ENCODE peak calls at places on chromosomes 6 and 20, in eight cellular contexts. G, E, M, K, A, Q, Y and P are unnamed samples.

GRCh38 chr6:160733045-160733646 is 31.1 kb downstream of the PLG start:
- DNase-seq in G (peak; percentile 69), E (peak; percentile 47), M (no peak), K (no peak), A (peak; percentile 69), Q (no peak), Y (no peak), P (peak; percentile 63)

GRCh38 chr6:127484207-127484858 is 25.1 kb upstream of the KIAA0408 start:
- DNase-seq in G (peak; percentile 87), E (no peak), M (no peak), K (no peak), A (no peak), Q (no peak), Y (no peak), P (peak; percentile 53)

GRCh38 chr6:123702943-123703342 is 66.2 kb upstream of the TRDN start:
- DNase-seq in G (no peak), E (no peak), M (no peak), K (no peak), A (no peak), Q (no peak), Y (no peak), P (no peak)

GRCh38 chr6:41022294-41022693 is 16.7 kb downstream of the UNC5CL start:
- DNase-seq in G (peak; percentile 46), E (no peak), M (no peak), K (no peak), A (no peak), Q (no peak), Y (no peak), P (no peak)

GRCh38 chr6:106114492-106114891 is 28.4 kb downstream of the PRDM1 start:
- DNase-seq in G (no peak), E (no peak), M (no peak), K (no peak), A (no peak), Q (no peak), Y (no peak), P (no peak)

GRCh38 chr6:154252676-154253075 is 103.9 kb downstream of the IPCEF1 start:
- DNase-seq in G (no peak), E (no peak), M (no peak), K (no peak), A (no peak), Q (no peak), Y (no peak), P (peak; percentile 6)

GRCh38 chr6:150667977-150668716 is 68.5 kb downstream of the PLEKHG1 start:
- DNase-seq in G (peak; percentile 93), E (no peak), M (peak; percentile 95), K (peak; percentile 89), A (peak; percentile 63), Q (no peak), Y (no peak), P (peak; percentile 82)

GRCh38 chr6:114762145-114762544 is 419.3 kb upstream of the HS3ST5 start:
- DNase-seq in G (no peak), E (no peak), M (no peak), K (no peak), A (no peak), Q (no peak), Y (no peak), P (no peak)

GRCh38 chr6:13256614-13257013 is 71.7 kb downstream of the TBC1D7 start:
- DNase-seq in G (no peak), E (no peak), M (peak; percentile 39), K (no peak), A (no peak), Q (no peak), Y (no peak), P (peak; percentile 45)

GRCh38 chr20:38343798-38344701 is 2.2 kb upstream of the LBP start:
- DNase-seq in G (no peak), E (no peak), M (no peak), K (no peak), A (no peak), Q (no peak), Y (no peak), P (peak; percentile 17)

GRCh38 chr6:165988757-165989456 is 178.7 kb downstream of the TBXT start:
- DNase-seq in G (no peak), E (no peak), M (no peak), K (no peak), A (peak; percentile 21), Q (no peak), Y (no peak), P (no peak)

GRCh38 chr6:169172435-169172834 is 81.2 kb downstream of the THBS2 start:
- DNase-seq in G (peak; percentile 68), E (no peak), M (peak; percentile 97), K (no peak), A (no peak), Q (no peak), Y (no peak), P (peak; percentile 90)

GRCh38 chr20:45341939-45342862 is 6.0 kb downstream of the SDC4 start:
- DNase-seq in G (peak; percentile 73), E (peak; percentile 82), M (peak; percentile 92), K (no peak), A (peak; percentile 80), Q (no peak), Y (no peak), P (no peak)

GRCh38 chr20:56171087-56172012 is 77.2 kb upstream of the MC3R start:
- DNase-seq in G (peak; percentile 39), E (no peak), M (no peak), K (no peak), A (peak; percentile 40), Q (no peak), Y (no peak), P (no peak)

GRCh38 chr6:169339731-169340314 is 86.2 kb upstream of the THBS2 start:
- DNase-seq in G (no peak), E (no peak), M (no peak), K (no peak), A (no peak), Q (no peak), Y (no peak), P (no peak)

GRCh38 chr6:90860822-90861601 is 274.1 kb upstream of the MAP3K7 start:
- DNase-seq in G (no peak), E (no peak), M (no peak), K (no peak), A (no peak), Q (no peak), Y (no peak), P (no peak)

GRCh38 chr20:51469578-51470520 is 72.7 kb downstream of the NFATC2 start:
- DNase-seq in G (no peak), E (no peak), M (no peak), K (no peak), A (no peak), Q (no peak), Y (no peak), P (no peak)

GRCh38 chr6:157812425-157813171 is 10.4 kb upstream of the SNX9 start:
- DNase-seq in G (no peak), E (no peak), M (no peak), K (no peak), A (no peak), Q (no peak), Y (no peak), P (no peak)

GRCh38 chr20:59005523-59006166 is 1.4 kb downstream of the CTSZ start:
- DNase-seq in G (no peak), E (no peak), M (peak; percentile 58), K (no peak), A (no peak), Q (no peak), Y (no peak), P (no peak)

GRCh38 chr20:5316188-5317158 is at the start of gene PROKR2:
- DNase-seq in G (peak; percentile 18), E (peak; percentile 80), M (no peak), K (no peak), A (peak; percentile 70), Q (no peak), Y (no peak), P (no peak)

GRCh38 chr6:13681305-13682061 is 30.2 kb downstream of the RANBP9 start:
- DNase-seq in G (no peak), E (no peak), M (no peak), K (no peak), A (no peak), Q (no peak), Y (no peak), P (no peak)

GRCh38 chr6:34510299-34510698 is 44.4 kb downstream of the PACSIN1 start:
- DNase-seq in G (no peak), E (no peak), M (no peak), K (no peak), A (no peak), Q (no peak), Y (no peak), P (no peak)

GRCh38 chr20:58486207-58486606 is 29.0 kb downstream of the APCDD1L start:
- DNase-seq in G (no peak), E (no peak), M (no peak), K (no peak), A (no peak), Q (no peak), Y (no peak), P (no peak)

GRCh38 chr6:12637960-12638641 is 78.5 kb upstream of the PHACTR1 start:
- DNase-seq in G (peak; percentile 90), E (peak; percentile 79), M (no peak), K (no peak), A (peak; percentile 61), Q (no peak), Y (peak; percentile 15), P (peak; percentile 83)

GRCh38 chr6:39053854-39054576 is 5.4 kb downstream of the GLP1R start:
- DNase-seq in G (no peak), E (no peak), M (no peak), K (no peak), A (no peak), Q (no peak), Y (no peak), P (no peak)

GRCh38 chr20:24676978-24677370 is 207.5 kb downstream of the SYNDIG1 start:
- DNase-seq in G (no peak), E (no peak), M (peak; percentile 13), K (no peak), A (no peak), Q (no peak), Y (no peak), P (no peak)

GRCh38 chr6:113385020-113385431 is 472.1 kb upstream of the MARCKS start:
- DNase-seq in G (no peak), E (no peak), M (no peak), K (no peak), A (no peak), Q (no peak), Y (no peak), P (peak; percentile 66)

GRCh38 chr6:169026175-169026574 is 227.5 kb downstream of the THBS2 start:
- DNase-seq in G (no peak), E (no peak), M (no peak), K (no peak), A (no peak), Q (no peak), Y (no peak), P (peak; percentile 58)

GRCh38 chr20:34525709-34526416 is 9.6 kb downstream of the DYNLRB1 start:
- DNase-seq in G (peak; percentile 99), E (no peak), M (peak; percentile 94), K (peak; percentile 50), A (peak; percentile 22), Q (no peak), Y (no peak), P (peak; percentile 99)

GRCh38 chr20:11235058-11235457 is 561.3 kb upstream of the JAG1 start:
- DNase-seq in G (peak; percentile 84), E (peak; percentile 14), M (no peak), K (no peak), A (peak; percentile 45), Q (no peak), Y (no peak), P (peak; percentile 72)

GRCh38 chr6:109767961-109768360 is 76.9 kb downstream of the FIG4 start:
- DNase-seq in G (no peak), E (no peak), M (no peak), K (no peak), A (no peak), Q (no peak), Y (no peak), P (peak; percentile 84)

GRCh38 chr6:87671555-87672029 is 30.4 kb downstream of the AKIRIN2 start:
- DNase-seq in G (peak; percentile 25), E (no peak), M (no peak), K (no peak), A (no peak), Q (no peak), Y (no peak), P (no peak)

GRCh38 chr6:72533601-72534000 is 88.3 kb upstream of the KCNQ5 start:
- DNase-seq in G (no peak), E (no peak), M (no peak), K (no peak), A (no peak), Q (no peak), Y (no peak), P (peak; percentile 40)